ENCODE peak calls at places on chromosomes 11 and 22, in nine cellular contexts. V is colonic mucosa; A is stimulated activated CD4-positive, alpha-beta T cell treated with anti-CD3 and anti-CD28 coated beads, Interleukin-2, amount 100 ng/mL, for 48 hours; W is GM04504; C is retina; G is ACHN; Y is A549; P is psoas muscle; I is kidney tubule cell. H is an unnamed sample.

GRCh38 chr22:20062766-20063083 is 17.3 kb upstream of the DGCR8 start:
- DNase-seq in A (no peak), P (no peak), Y (no peak), C (no peak), V (no peak), I (peak; percentile 70), W (no peak), G (peak; percentile 65), H (no peak)

GRCh38 chr11:125141686-125142535 is 22.6 kb upstream of the PKNOX2 start:
- DNase-seq in I (peak; percentile 19), C (peak; percentile 83), A (peak; percentile 68), P (peak; percentile 64), W (no peak), Y (peak; percentile 19), V (no peak), G (peak; percentile 11), H (peak; percentile 49)

GRCh38 chr11:13462311-13462927 is 603 bp downstream of the BTBD10 start:
- DNase-seq in Y (peak; percentile 63), C (no peak), V (peak; percentile 85), A (peak; percentile 31), G (peak; percentile 70), I (peak; percentile 87), W (peak; percentile 15), P (peak; percentile 78), H (no peak)

GRCh38 chr11:100719362-100719761 is 32.3 kb downstream of the ARHGAP42 start:
- DNase-seq in G (peak; percentile 12), V (no peak), Y (no peak), W (no peak), P (no peak), C (no peak), A (no peak), I (peak; percentile 73), H (no peak)

GRCh38 chr22:50220603-50221409 is 20.0 kb downstream of the SELENOO start:
- DNase-seq in Y (no peak), C (no peak), I (no peak), G (no peak), P (peak; percentile 57), W (no peak), A (no peak), V (no peak), H (no peak)

GRCh38 chr11:85815186-85815911 is 4.4 kb upstream of the SYTL2 start:
- DNase-seq in C (no peak), W (peak; percentile 64), V (no peak), I (no peak), G (no peak), P (no peak), A (no peak), Y (no peak), H (no peak)

GRCh38 chr11:45768486-45768885 is 36.5 kb upstream of the SLC35C1 start:
- DNase-seq in Y (no peak), P (no peak), I (no peak), W (no peak), G (no peak), C (no peak), A (no peak), V (no peak), H (no peak)

GRCh38 chr11:85827768-85828639 is 17.1 kb upstream of the SYTL2 start:
- DNase-seq in P (no peak), W (peak; percentile 89), I (peak; percentile 87), G (peak; percentile 65), A (no peak), Y (peak; percentile 69), C (no peak), V (no peak), H (peak; percentile 60)

GRCh38 chr11:24773326-24773725 is 276.5 kb downstream of the LUZP2 start:
- DNase-seq in A (no peak), I (peak; percentile 2), P (no peak), Y (no peak), G (no peak), V (no peak), W (no peak), C (no peak), H (peak; percentile 18)

GRCh38 chr11:2657697-2658284 is 42.0 kb downstream of the KCNQ1OT1 start:
- DNase-seq in Y (no peak), G (no peak), C (no peak), W (no peak), I (no peak), P (no peak), A (no peak), V (no peak), H (no peak)

GRCh38 chr11:26228778-26229177 is 103.2 kb upstream of the ANO3 start:
- DNase-seq in A (no peak), W (no peak), I (peak; percentile 45), V (no peak), C (no peak), Y (no peak), P (no peak), G (no peak), H (no peak)

GRCh38 chr11:65133724-65134123 is 595 bp downstream of the SYVN1 start:
- DNase-seq in Y (no peak), W (no peak), A (no peak), G (no peak), C (no peak), V (no peak), I (no peak), P (peak; percentile 84), H (no peak)

GRCh38 chr11:97786961-97787360 is 1233.8 kb upstream of the CNTN5 start:
- DNase-seq in W (no peak), P (no peak), V (no peak), I (no peak), A (no peak), Y (no peak), G (no peak), C (peak; percentile 16), H (no peak)

GRCh38 chr22:22930571-22931556 is 43.2 kb downstream of the IGLL5 start:
- DNase-seq in I (no peak), P (peak; percentile 23), V (no peak), W (no peak), G (no peak), A (no peak), Y (no peak), C (no peak), H (no peak)

GRCh38 chr11:69939551-69940245 is 120.5 kb upstream of the FGF3 start:
- DNase-seq in W (no peak), V (no peak), G (no peak), A (no peak), Y (no peak), P (peak; percentile 66), I (no peak), C (peak; percentile 58), H (no peak)

GRCh38 chr11:699116-699508 is 3.5 kb downstream of the TMEM80 start:
- DNase-seq in C (no peak), I (no peak), W (no peak), P (no peak), G (no peak), V (no peak), A (no peak), Y (no peak), H (no peak)

GRCh38 chr11:127996825-127997224 is 590.5 kb downstream of the ETS1 start:
- DNase-seq in C (no peak), I (no peak), Y (no peak), P (no peak), A (no peak), G (no peak), W (no peak), V (no peak), H (no peak)